ENCODE peak calls at places on chromosomes 11 and 22, in six cellular contexts. E is neuronal stem cell; S is iPS-NIHi11; W is uterus; X is activated CD4-positive, alpha-beta T cell treated with anti-CD3 and anti-CD28 coated beads, Interleukin-2, amount 10 ng/mL, durations not matched to agents 7 days and 5 days; O is stimulated activated CD4-positive, alpha-beta T cell treated with anti-CD3 and anti-CD28 coated beads, Interleukin-2, amount 100 ng/mL, for 48 hours. P is an unnamed sample.
A peak's percentile ranks its signal among the peaks of the same experiment; 100 is the strongest.

GRCh38 chr11:64924910-64925284 is 408 bp downstream of the PPP2R5B start:
- DNase-seq in E (no peak), S (no peak), W (no peak), X (no peak), O (no peak), P (peak; percentile 41)

GRCh38 chr22:44383652-44384562 is 71.2 kb upstream of the SHISAL1 start:
- DNase-seq in E (no peak), S (no peak), W (no peak), X (no peak), O (no peak), P (peak; percentile 14)

GRCh38 chr11:13207665-13208594 is 69.7 kb upstream of the BMAL1 start:
- DNase-seq in E (no peak), S (peak; percentile 46), W (peak; percentile 23), X (peak; percentile 37), O (peak; percentile 13), P (peak; percentile 42)

GRCh38 chr11:80317612-80318011 is 876.8 kb upstream of the TENM4 start:
- DNase-seq in E (no peak), S (no peak), W (no peak), X (no peak), O (no peak), P (no peak)

GRCh38 chr11:102833731-102834130 is 9.7 kb downstream of the MMP3 start:
- DNase-seq in E (no peak), S (no peak), W (no peak), X (no peak), O (no peak), P (no peak)

GRCh38 chr22:23251445-23252093 is 71.3 kb downstream of the BCR start:
- DNase-seq in E (no peak), S (no peak), W (no peak), X (no peak), O (no peak), P (no peak)

GRCh38 chr11:78714539-78714938 is 139.9 kb upstream of the NARS2 start:
- DNase-seq in E (no peak), S (peak; percentile 25), W (no peak), X (no peak), O (no peak), P (no peak)

GRCh38 chr11:2118674-2119073 is 20.5 kb downstream of the IGF2 start:
- DNase-seq in E (no peak), S (no peak), W (no peak), X (no peak), O (no peak), P (no peak)